ENCODE peak calls at places on chromosomes 13 and 19, in six cellular contexts. R is left ventricle myocardium inferior, B is H1, U is tibial nerve, L is pancreas, P is right cardiac atrium. V is an unnamed sample.

GRCh38 chr13:46982856-46983582 is 86.2 kb upstream of the HTR2A start:
- DNase-seq in U (no peak), B (no peak), L (no peak), P (no peak), R (no peak), V (no peak)

GRCh38 chr19:7970716-7971448 is 27.4 kb upstream of the TIMM44 start:
- DNase-seq in R (no peak), B (peak; percentile 85), L (no peak), U (no peak), P (no peak), V (peak; percentile 71)

GRCh38 chr19:45117167-45117594 is 24.2 kb downstream of the PPP1R37 start:
- DNase-seq in U (no peak), L (no peak), P (no peak), B (no peak), R (no peak), V (peak; percentile 67)

GRCh38 chr19:29660835-29661234 is 4.4 kb upstream of the PLEKHF1 start:
- DNase-seq in L (no peak), B (no peak), U (no peak), R (no peak), P (no peak), V (no peak)

GRCh38 chr19:41398042-41398403 is 405 bp downstream of the BCKDHA start:
- DNase-seq in R (no peak), B (no peak), P (no peak), L (no peak), U (no peak), V (no peak)

GRCh38 chr13:79455331-79455730 is 25.6 kb upstream of the NDFIP2 start:
- DNase-seq in L (no peak), R (no peak), P (no peak), U (no peak), B (no peak), V (no peak)

GRCh38 chr13:100671389-100672182 is 3.0 kb downstream of the TMTC4 start:
- DNase-seq in B (no peak), R (no peak), U (no peak), L (no peak), P (no peak), V (no peak)

GRCh38 chr13:113804017-113804702 is 45.1 kb downstream of the TMEM255B start:
- DNase-seq in L (no peak), B (no peak), R (no peak), P (no peak), U (no peak), V (no peak)

GRCh38 chr19:821228-821975 is at the start of gene PLPPR3:
- DNase-seq in U (no peak), P (no peak), B (peak; percentile 75), L (no peak), R (no peak), V (no peak)

GRCh38 chr13:44908712-44909111 is 80.6 kb downstream of the NUFIP1 start:
- DNase-seq in P (no peak), U (no peak), B (no peak), L (no peak), R (no peak), V (no peak)

GRCh38 chr13:73598021-73598712 is 536.0 kb downstream of the KLF12 start:
- DNase-seq in B (no peak), R (no peak), U (no peak), L (no peak), P (no peak), V (peak; percentile 22)

GRCh38 chr13:60583196-60583908 is 186.3 kb downstream of the TDRD3 start:
- DNase-seq in R (no peak), U (peak; percentile 22), P (no peak), B (no peak), L (no peak), V (no peak)

GRCh38 chr13:50457430-50458393 is 385.8 kb downstream of the DLEU7 start:
- DNase-seq in P (peak; percentile 30), L (no peak), B (no peak), U (no peak), R (no peak), V (no peak)

GRCh38 chr19:5586300-5587070 is 18.7 kb upstream of the TINCR start:
- DNase-seq in L (no peak), R (no peak), U (no peak), B (no peak), P (no peak), V (no peak)

GRCh38 chr13:94233401-94233800 is 246.1 kb downstream of the DCT start:
- DNase-seq in R (peak; percentile 20), B (no peak), P (peak; percentile 24), L (no peak), U (no peak), V (no peak)

GRCh38 chr19:45187421-45188100 is 9.0 kb downstream of the BLOC1S3 start:
- DNase-seq in L (no peak), P (no peak), R (no peak), B (peak; percentile 61), U (no peak), V (no peak)

GRCh38 chr19:55553217-55554182 is 8.2 kb upstream of the SBK3 start:
- DNase-seq in L (no peak), B (no peak), P (no peak), U (no peak), R (no peak), V (no peak)

GRCh38 chr19:52889931-52890330 is 7.5 kb downstream of the ZNF320 start:
- DNase-seq in B (no peak), U (no peak), L (no peak), R (no peak), P (no peak), V (no peak)

GRCh38 chr13:80030491-80030890 is 310.4 kb downstream of the SPRY2 start:
- DNase-seq in B (no peak), P (peak; percentile 13), L (no peak), U (no peak), R (no peak), V (peak; percentile 40)

GRCh38 chr19:49766938-49767315 is at the start of gene AP2A1:
- DNase-seq in B (no peak), P (no peak), U (peak; percentile 34), R (no peak), L (no peak), V (no peak)

GRCh38 chr19:38836438-38837303 is 5.1 kb upstream of the ECH1 start:
- DNase-seq in L (no peak), U (no peak), R (no peak), B (no peak), P (peak; percentile 1), V (no peak)

GRCh38 chr13:95281258-95281602 is 20.0 kb downstream of the ABCC4 start:
- DNase-seq in L (no peak), U (no peak), R (no peak), B (no peak), P (no peak), V (no peak)

GRCh38 chr19:58568731-58569130 is 4.4 kb downstream of the MZF1 start:
- DNase-seq in R (no peak), U (peak; percentile 6), B (no peak), P (peak; percentile 11), L (peak; percentile 12), V (no peak)

GRCh38 chr13:93270769-93271753 is 44.5 kb downstream of the GPC6 start:
- DNase-seq in B (no peak), L (no peak), U (no peak), R (no peak), P (no peak), V (peak; percentile 28)

GRCh38 chr13:55728229-55728628 is 1412.5 kb upstream of the PRR20A start:
- DNase-seq in L (no peak), P (no peak), B (no peak), R (no peak), U (no peak), V (no peak)

GRCh38 chr19:58182577-58182988 is 278 bp upstream of the ZNF274 start:
- DNase-seq in U (no peak), R (no peak), P (no peak), L (no peak), B (no peak), V (no peak)

GRCh38 chr13:89465366-89465765 is 1794.2 kb downstream of the SLITRK5 start:
- DNase-seq in L (no peak), P (no peak), B (no peak), R (no peak), U (no peak), V (peak; percentile 9)

GRCh38 chr19:55341191-55342043 is 1.7 kb downstream of the KMT5C start:
- DNase-seq in U (peak; percentile 51), B (peak; percentile 79), R (peak; percentile 74), P (peak; percentile 77), L (peak; percentile 81), V (peak; percentile 78)

GRCh38 chr19:18596752-18597157 is 8.2 kb downstream of the REX1BD start:
- DNase-seq in P (peak; percentile 66), L (peak; percentile 68), U (no peak), B (peak; percentile 91), R (peak; percentile 53), V (peak; percentile 53)

GRCh38 chr19:18593367-18594095 is 4.9 kb downstream of the REX1BD start:
- DNase-seq in L (no peak), U (no peak), R (no peak), B (no peak), P (no peak), V (no peak)

GRCh38 chr19:18594096-18594823 is 5.7 kb downstream of the REX1BD start:
- DNase-seq in B (peak; percentile 90), U (peak; percentile 44), R (peak; percentile 73), L (peak; percentile 51), P (peak; percentile 79), V (peak; percentile 92)

GRCh38 chr19:18591735-18592385 is 3.3 kb downstream of the REX1BD start:
- DNase-seq in U (no peak), B (no peak), P (no peak), R (no peak), L (no peak), V (no peak)

DNA sequence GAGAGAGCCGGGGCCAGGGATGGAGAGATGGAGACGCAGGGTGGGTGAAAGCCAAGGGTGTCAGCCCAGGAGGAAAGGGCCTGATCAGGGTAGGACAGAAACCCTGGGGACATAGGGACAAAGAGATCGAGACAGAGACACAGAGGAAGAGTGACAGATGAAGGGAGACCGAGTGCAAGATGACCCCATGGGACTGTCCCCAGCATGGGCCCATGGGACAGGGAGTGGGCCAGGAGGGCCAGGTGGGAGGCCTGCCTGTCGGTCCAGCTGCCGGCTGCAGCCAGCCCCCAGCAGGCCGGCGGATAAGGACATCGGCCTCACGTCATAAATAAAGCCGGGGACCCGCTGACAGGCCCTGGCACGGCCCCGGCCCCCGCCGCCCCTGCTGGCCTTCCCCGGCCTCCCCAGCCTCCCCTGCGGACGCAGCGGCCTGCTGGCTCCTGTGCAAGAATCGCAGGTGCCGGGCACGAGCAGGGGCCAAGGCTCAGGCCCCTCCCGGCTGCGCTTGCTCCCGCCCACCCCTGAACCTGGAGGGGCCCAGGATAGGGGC is 6.3 kb downstream of the REX1BD start:
- DNase-seq in U (no peak), R (no peak), B (peak; percentile 58), L (no peak), P (no peak), V (no peak)
- H3K4me3 ChIP-seq in U (peak overlapping the region; percentile 51), R (peak overlapping the region; percentile 60), B (peak overlapping the region; percentile 11), L (no peak overlapping the region), P (peak overlapping the region; percentile 8), V (peak overlapping the region; percentile 28)

GRCh38 chr19:13700621-13701020 is 63.7 kb upstream of the MRI1 start:
- DNase-seq in B (no peak), L (no peak), U (no peak), P (no peak), R (no peak), V (no peak)
- H3K27ac ChIP-seq in B (no peak overlapping the region), L (no peak overlapping the region), U (no peak overlapping the region), P (no peak overlapping the region), R (no peak overlapping the region), V (no peak overlapping the region)

GRCh38 chr13:26688286-26688685 is 72.3 kb downstream of the GPR12 start:
- DNase-seq in B (no peak), U (no peak), P (no peak), R (no peak), L (no peak), V (no peak)
- H3K4me3 ChIP-seq in B (no peak overlapping the region), U (no peak overlapping the region), P (no peak overlapping the region), R (no peak overlapping the region), L (no peak overlapping the region), V (no peak overlapping the region)

GRCh38 chr19:13101590-13102415 is 855 bp downstream of the LYL1 start:
- DNase-seq in L (no peak), U (no peak), R (no peak), B (no peak), P (no peak), V (no peak)
- H3K27ac ChIP-seq in L (peak overlapping the region; percentile 65), U (peak overlapping the region; percentile 88), R (peak overlapping the region; percentile 97), B (no peak overlapping the region), P (peak overlapping the region; percentile 76), V (no peak overlapping the region)